ENCODE peak calls at places on chromosomes 2 and 18, in five cellular contexts. J is H9, C is neuronal stem cell, G is mesendoderm, Z is IMR-90. E is an unnamed sample.

GRCh38 chr2:18527822-18528221 is 32.6 kb downstream of the RDH14 start:
- DNase-seq in C (no peak), J (no peak), G (no peak), Z (no peak), E (no peak)

GRCh38 chr18:77065221-77065981 is 67.2 kb downstream of the MBP start:
- DNase-seq in J (no peak), Z (peak), C (no peak), G (no peak), E (peak)

GRCh38 chr2:163345795-163346573 is 389.8 kb downstream of the FIGN start:
- DNase-seq in C (peak), J (no peak), G (peak), Z (peak), E (peak)

GRCh38 chr18:29191263-29191662 is 1014.3 kb upstream of the CDH2 start:
- DNase-seq in J (peak), Z (peak), G (peak), C (no peak), E (peak)

GRCh38 chr2:191152841-191153240 is 2.0 kb upstream of the STAT4 start:
- DNase-seq in G (no peak), J (no peak), Z (peak), C (no peak), E (peak)

GRCh38 chr2:105375001-105375561 is 23.8 kb downstream of the FHL2 start:
- DNase-seq in Z (peak), J (no peak), C (no peak), G (no peak), E (peak)

GRCh38 chr2:121297217-121297830 is 12.3 kb upstream of the TFCP2L1 start:
- DNase-seq in Z (peak), J (peak), G (peak), C (no peak), E (peak)

GRCh38 chr18:78271790-78272189 is 707.8 kb upstream of the SALL3 start:
- DNase-seq in G (no peak), J (no peak), C (no peak), Z (no peak), E (no peak)

GRCh38 chr18:46224181-46224775 is 120.1 kb downstream of the HAUS1 start:
- DNase-seq in J (no peak), C (no peak), Z (no peak), G (no peak), E (no peak)

GRCh38 chr2:96325884-96326255 is 753 bp downstream of the ITPRIPL1 start:
- DNase-seq in G (no peak), Z (no peak), C (no peak), J (no peak), E (no peak)

GRCh38 chr2:147636238-147636887 is 208.5 kb upstream of the ACVR2A start:
- DNase-seq in G (no peak), J (no peak), C (no peak), Z (peak), E (peak)

GRCh38 chr2:235641333-235641732 is 147.5 kb downstream of the AGAP1 start:
- DNase-seq in G (no peak), J (no peak), Z (peak), C (no peak), E (no peak)

GRCh38 chr2:234459401-234460009 is 37.4 kb downstream of the ARL4C start:
- DNase-seq in Z (no peak), G (no peak), C (no peak), J (no peak), E (no peak)

GRCh38 chr2:227301523-227301922 is 23.5 kb upstream of the MFF start:
- DNase-seq in Z (no peak), C (no peak), G (no peak), J (no peak), E (no peak)

GRCh38 chr2:156452971-156453370 is 16.8 kb downstream of the GPD2 start:
- DNase-seq in Z (no peak), G (no peak), C (no peak), J (no peak), E (no peak)

GRCh38 chr2:238108423-238109201 is 8.5 kb downstream of the ESPNL start:
- DNase-seq in Z (no peak), J (peak), C (no peak), G (peak), E (no peak)

GRCh38 chr2:170235860-170236638 is 58.1 kb downstream of the MYO3B start:
- DNase-seq in J (peak), C (peak), G (peak), Z (peak), E (peak)

GRCh38 chr18:69257861-69258458 is 142.7 kb upstream of the DOK6 start:
- DNase-seq in J (no peak), C (no peak), G (no peak), Z (peak), E (peak)

GRCh38 chr2:11129598-11130449 is 25.4 kb upstream of the SLC66A3 start:
- DNase-seq in G (peak), J (peak), Z (no peak), C (peak), E (peak)

GRCh38 chr2:171923206-171923605 is 945 bp downstream of the HAT1 start:
- DNase-seq in J (no peak), C (no peak), Z (peak), G (no peak), E (peak)

GRCh38 chr2:237540823-237541222 is 25.6 kb upstream of the PRLH start:
- DNase-seq in Z (peak), J (no peak), G (no peak), C (no peak), E (no peak)

GRCh38 chr2:118737690-118738089 is 109.8 kb downstream of the EN1 start:
- DNase-seq in G (no peak), Z (no peak), J (no peak), C (no peak), E (no peak)

GRCh38 chr2:230172852-230173251 is 46.9 kb downstream of the SP110 start:
- DNase-seq in J (no peak), C (no peak), G (no peak), Z (no peak), E (no peak)

GRCh38 chr2:176503760-176504159 is 234.5 kb downstream of the MTX2 start:
- DNase-seq in Z (no peak), G (no peak), C (no peak), J (no peak), E (no peak)

GRCh38 chr2:159094173-159094737 is 125.8 kb downstream of the TANC1 start:
- DNase-seq in Z (peak), G (no peak), C (no peak), J (no peak), E (peak)

GRCh38 chr2:110799376-110799775 is 67.0 kb downstream of the ACOXL start:
- DNase-seq in C (no peak), G (no peak), J (no peak), Z (no peak), E (no peak)

GRCh38 chr18:7116001-7116831 is 1.4 kb downstream of the LAMA1 start:
- DNase-seq in G (peak), J (peak), Z (peak), C (peak), E (peak)

GRCh38 chr18:3624546-3624817 is 174.5 kb downstream of the TGIF1 start:
- DNase-seq in Z (no peak), J (no peak), G (no peak), C (no peak), E (no peak)

GRCh38 chr18:3626927-3627240 is 176.9 kb downstream of the TGIF1 start:
- DNase-seq in C (no peak), G (no peak), Z (no peak), J (no peak), E (no peak)

GRCh38 chr18:3625717-3626091 is 175.7 kb downstream of the TGIF1 start:
- DNase-seq in J (no peak), Z (peak), C (no peak), G (no peak), E (no peak)

GRCh38 chr18:3623769-3624545 is 174.0 kb downstream of the TGIF1 start:
- DNase-seq in C (peak), G (peak), J (peak), Z (peak), E (peak)

GRCh38 chr18:3624818-3625716 is 175.1 kb downstream of the TGIF1 start:
- DNase-seq in C (no peak), Z (peak), J (no peak), G (peak), E (peak)
- H2BK5ac ChIP-seq in C (no peak), Z (peak), J (no peak), G (peak), E (peak)

DNA sequence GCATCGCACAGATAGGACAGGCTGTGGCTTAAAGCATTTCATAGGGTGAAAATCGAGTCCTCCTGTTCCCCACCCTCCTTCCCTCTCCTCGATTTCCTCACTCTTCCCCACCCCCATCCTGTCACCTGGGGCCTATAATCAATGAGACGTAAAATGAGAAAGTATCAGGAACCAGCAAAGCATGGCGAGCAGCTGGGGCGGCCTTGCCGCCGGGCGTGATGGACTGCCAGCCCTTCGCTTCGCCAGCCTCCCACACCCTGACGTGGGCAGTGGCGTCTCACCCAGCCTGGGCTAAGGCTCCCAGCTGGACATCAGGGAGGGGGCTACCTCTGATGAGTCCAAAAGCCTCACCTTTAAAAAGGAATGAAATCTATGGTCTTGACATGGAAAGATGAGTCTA is 11.1 kb downstream of the SLC30A3 start:
- DNase-seq in Z (no peak), C (no peak), J (no peak), G (no peak), E (no peak)
- H2BK15ac ChIP-seq in Z (no peak), C (no peak), J (no peak), G (no peak), E (no peak)

DNA sequence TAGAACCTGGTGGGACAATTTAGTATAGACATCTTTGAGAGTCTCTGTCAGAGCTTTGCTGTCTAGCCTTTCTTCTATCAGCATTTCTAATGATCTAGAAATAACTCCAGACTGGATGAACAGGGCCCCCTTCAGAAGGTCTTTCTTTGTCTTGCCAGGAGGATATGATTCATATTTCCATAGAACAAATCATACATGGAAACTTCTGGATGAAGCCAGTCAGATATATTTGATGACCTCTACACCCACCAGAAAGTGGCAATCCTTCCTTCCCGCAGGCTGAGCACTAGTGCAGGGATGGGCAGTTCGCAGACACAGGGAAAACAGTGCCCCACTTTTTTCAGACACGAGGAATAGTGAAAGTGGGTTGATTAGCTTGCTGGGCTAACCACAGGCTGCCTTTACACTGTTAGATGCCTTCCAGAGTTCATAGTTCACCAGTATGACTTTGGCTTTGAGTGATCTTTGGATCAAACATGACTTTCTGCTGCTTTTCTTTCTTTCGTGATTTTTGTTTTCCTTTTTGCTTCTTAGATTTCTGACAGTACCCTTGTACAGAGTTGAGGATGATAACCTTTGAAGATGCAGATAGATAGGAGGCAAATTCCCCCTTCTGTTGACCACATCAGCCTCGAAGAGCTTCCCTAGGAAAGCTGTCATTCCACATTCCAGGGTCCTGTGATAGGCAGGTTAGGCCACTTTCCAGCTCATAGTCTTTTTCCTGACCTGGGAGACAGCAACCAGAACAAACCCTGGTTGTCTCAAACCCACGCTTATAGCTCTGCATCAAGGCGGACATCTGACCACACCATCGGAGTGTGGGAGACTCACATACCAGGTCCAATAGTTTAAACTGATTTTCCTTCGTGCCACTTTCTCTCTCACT is 237.0 kb downstream of the ZNF407 start:
- DNase-seq in J (no peak), Z (peak), G (peak), C (no peak), E (no peak)
- H2BK120ac ChIP-seq in J (no peak), Z (no peak), G (no peak), C (no peak), E (no peak)

DNA sequence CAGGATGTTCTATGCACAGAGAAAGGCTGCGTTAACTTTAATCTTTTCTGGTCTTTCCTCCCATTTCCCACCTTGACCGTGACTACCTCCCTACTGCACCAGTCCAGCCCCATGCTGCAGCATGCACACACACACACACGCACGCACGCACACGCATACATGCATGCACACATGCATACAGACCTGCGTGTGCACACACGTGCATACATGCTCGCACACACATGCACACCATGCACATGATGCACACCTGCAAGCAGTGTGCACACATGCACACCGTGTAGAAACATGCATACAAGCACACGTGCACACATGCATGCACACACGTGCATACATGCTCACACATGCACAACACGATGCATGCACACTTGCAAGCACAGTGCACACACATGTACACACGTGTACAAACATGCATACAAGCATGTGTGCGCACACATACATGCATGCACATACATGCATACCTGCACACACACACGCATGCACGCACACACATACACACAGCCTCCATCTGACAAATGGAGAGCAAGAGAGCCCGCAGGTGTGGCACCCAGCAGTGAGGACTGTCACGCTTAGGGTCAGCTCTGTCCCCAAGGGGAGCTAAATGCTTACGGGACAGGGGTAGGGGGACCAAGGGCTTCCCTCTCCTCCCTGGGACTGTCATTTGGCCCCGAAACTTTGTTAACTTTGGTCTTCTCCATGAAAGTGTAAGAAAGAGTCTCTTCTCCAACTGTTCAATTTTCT is 18.2 kb downstream of the SNORC start:
- DNase-seq in C (no peak), Z (no peak), J (no peak), G (no peak), E (no peak)
- H2BK5ac ChIP-seq in C (no peak), Z (no peak), J (no peak), G (no peak), E (no peak)

GRCh38 chr2:181037922-181038321 is 57.5 kb downstream of the UBE2E3 start:
- DNase-seq in J (no peak), C (no peak), Z (peak), G (no peak), E (peak)
- H2BK15ac ChIP-seq in J (no peak), C (no peak), Z (peak), G (no peak), E (no peak)